ENCODE peak calls at places on chromosomes 12 and 14, in eight cellular contexts. U is mesothelial cell of epicardium; B is AG04449; Z is Calu3; X is endothelial cell; K is GM12878; R is CD8-positive, alpha-beta T cell; O is body of pancreas. M is an unnamed sample.

GRCh38 chr12:39277416-39277815 is 165.5 kb downstream of the KIF21A start:
- DNase-seq in U (no peak), B (no peak), Z (no peak), X (no peak), K (no peak), R (no peak), O (no peak), M (no peak)

GRCh38 chr14:100762089-100762515 is 35.4 kb downstream of the DLK1 start:
- DNase-seq in U (no peak), B (no peak), Z (no peak), X (no peak), K (no peak), R (no peak), O (no peak), M (no peak)

GRCh38 chr14:22981090-22982012 is 1.0 kb downstream of the AJUBA start:
- DNase-seq in U (peak), B (no peak), Z (peak), X (peak), K (no peak), R (peak), O (peak), M (peak)

GRCh38 chr12:73935817-73936216 is 601.8 kb upstream of the ATXN7L3B start:
- DNase-seq in U (no peak), B (no peak), Z (peak), X (no peak), K (no peak), R (no peak), O (no peak), M (no peak)

GRCh38 chr12:1797011-1797901 is 23.1 kb upstream of the LRTM2 start:
- DNase-seq in U (peak), B (no peak), Z (peak), X (no peak), K (no peak), R (peak), O (peak), M (peak)

GRCh38 chr12:26318661-26319068 is 123.3 kb downstream of the SSPN start:
- DNase-seq in U (no peak), B (no peak), Z (peak), X (no peak), K (no peak), R (no peak), O (no peak), M (peak)

GRCh38 chr14:20460458-20461229 is 590 bp downstream of the PIP4P1 start:
- DNase-seq in U (no peak), B (no peak), Z (peak), X (no peak), K (peak), R (peak), O (peak), M (peak)

GRCh38 chr12:52903855-52904508 is 894 bp downstream of the KRT8 start:
- DNase-seq in U (no peak), B (no peak), Z (peak), X (peak), K (peak), R (peak), O (peak), M (peak)

GRCh38 chr12:120012067-120012621 is 23.1 kb downstream of the BICDL1 start:
- DNase-seq in U (no peak), B (no peak), Z (no peak), X (peak), K (peak), R (peak), O (no peak), M (peak)

GRCh38 chr14:103707329-103708263 is 7.7 kb downstream of the XRCC3 start:
- DNase-seq in U (no peak), B (no peak), Z (no peak), X (no peak), K (no peak), R (no peak), O (no peak), M (peak)
- TF ChIP-seq CTCF in U (no peak), B (no peak), Z (no peak), X (no peak), K (no peak), R (no peak), O (no peak), M (no peak)

DNA sequence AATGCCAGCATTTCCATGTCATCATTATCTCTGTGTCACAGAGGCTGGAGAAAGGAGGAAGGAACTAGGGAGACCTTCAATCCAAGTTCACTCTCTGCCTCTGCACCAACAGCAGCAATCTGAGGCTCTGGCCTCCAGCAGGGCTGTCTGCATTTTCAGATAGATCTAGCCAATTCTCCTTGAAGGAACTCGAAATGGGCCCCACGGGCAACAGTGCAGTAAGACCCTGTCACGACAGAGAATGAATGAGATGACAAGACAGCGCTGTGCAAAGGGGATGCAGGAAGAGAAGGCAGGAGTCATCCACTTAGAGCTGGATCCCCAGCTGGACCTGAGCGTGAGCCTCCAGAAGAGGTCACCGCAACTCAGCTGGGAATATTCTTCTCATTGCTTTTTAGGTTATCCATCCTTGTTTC is 183.7 kb upstream of the GZMB start:
- DNase-seq in U (no peak), B (no peak), Z (peak), X (peak), K (no peak), R (no peak), O (no peak), M (no peak)
- TF ChIP-seq CTCF in U (no peak), B (peak), Z (no peak), X (no peak), K (no peak), R (no peak), O (peak), M (no peak)

GRCh38 chr14:61104358-61104757 is 123.3 kb downstream of the SLC38A6 start:
- DNase-seq in U (no peak), B (no peak), Z (no peak), X (no peak), K (no peak), R (no peak), O (no peak), M (no peak)

GRCh38 chr14:61107148-61107641 is 126.2 kb downstream of the SLC38A6 start:
- DNase-seq in U (no peak), B (no peak), Z (no peak), X (no peak), K (no peak), R (no peak), O (no peak), M (no peak)

GRCh38 chr14:61107896-61108295 is 126.9 kb downstream of the SLC38A6 start:
- DNase-seq in U (no peak), B (no peak), Z (no peak), X (no peak), K (no peak), R (no peak), O (no peak), M (no peak)

GRCh38 chr14:61108742-61109141 is 127.7 kb downstream of the SLC38A6 start:
- DNase-seq in U (no peak), B (no peak), Z (no peak), X (no peak), K (no peak), R (no peak), O (no peak), M (no peak)

GRCh38 chr14:61106627-61107147 is 125.6 kb downstream of the SLC38A6 start:
- DNase-seq in U (no peak), B (no peak), Z (no peak), X (no peak), K (no peak), R (no peak), O (no peak), M (no peak)
- TF ChIP-seq CTCF in U (no peak), B (no peak), Z (no peak), X (no peak), K (peak), R (no peak), O (no peak), M (no peak)

GRCh38 chr12:113358381-113359132 is at the start of gene PLBD2:
- DNase-seq in U (peak), B (peak), Z (peak), X (peak), K (peak), R (peak), O (peak), M (peak)
- TF ChIP-seq CTCF in U (no peak), B (no peak), Z (no peak), X (no peak), K (no peak), R (no peak), O (no peak), M (no peak)

DNA sequence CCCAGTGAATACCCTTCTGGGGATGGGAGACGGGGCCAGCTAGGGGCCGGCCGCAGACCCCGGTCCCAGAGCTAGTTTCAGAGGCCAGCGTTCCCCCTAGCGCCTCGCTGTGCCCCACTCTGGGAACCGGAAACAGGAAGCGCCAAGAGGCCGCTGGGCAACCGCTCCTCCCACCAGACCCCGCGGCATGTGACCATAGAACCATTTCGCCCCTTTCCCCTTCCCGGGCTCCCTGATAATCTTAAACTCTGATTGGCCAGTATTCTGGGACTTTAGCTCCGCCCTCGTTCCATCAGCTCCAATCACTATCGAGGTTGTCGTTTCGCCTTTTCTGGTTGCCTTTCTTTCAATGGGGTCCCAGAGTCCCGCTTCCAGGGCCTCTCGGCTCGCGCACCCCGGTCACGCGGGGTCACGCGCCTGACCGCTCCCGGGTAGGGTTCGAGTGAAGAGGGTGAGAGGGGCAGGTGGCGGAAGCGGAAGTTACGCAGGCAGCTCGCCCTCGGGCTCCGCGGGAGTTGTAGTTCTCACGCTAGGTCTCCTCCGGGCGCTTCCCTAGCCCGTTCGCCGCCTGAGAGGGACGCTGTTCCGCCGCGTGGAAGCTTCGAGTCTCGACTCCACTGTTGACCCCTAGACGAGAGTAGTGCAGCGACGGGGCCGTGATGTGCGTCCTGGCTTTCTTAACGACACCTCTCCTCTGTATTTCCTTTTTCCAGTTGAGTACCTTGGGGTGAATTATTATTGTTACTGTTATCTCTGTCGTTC is at the start of gene M6PR:
- DNase-seq in U (peak), B (peak), Z (peak), X (peak), K (peak), R (peak), O (peak), M (peak)
- TF ChIP-seq CTCF in U (no peak), B (peak), Z (peak), X (no peak), K (peak), R (peak), O (peak), M (no peak)

GRCh38 chr12:75848533-75848932 is 183.0 kb downstream of the PHLDA1 start:
- DNase-seq in U (no peak), B (no peak), Z (no peak), X (no peak), K (no peak), R (no peak), O (no peak), M (no peak)
- TF ChIP-seq CTCF in U (no peak), B (no peak), Z (no peak), X (no peak), K (no peak), R (no peak), O (no peak), M (no peak)

DNA sequence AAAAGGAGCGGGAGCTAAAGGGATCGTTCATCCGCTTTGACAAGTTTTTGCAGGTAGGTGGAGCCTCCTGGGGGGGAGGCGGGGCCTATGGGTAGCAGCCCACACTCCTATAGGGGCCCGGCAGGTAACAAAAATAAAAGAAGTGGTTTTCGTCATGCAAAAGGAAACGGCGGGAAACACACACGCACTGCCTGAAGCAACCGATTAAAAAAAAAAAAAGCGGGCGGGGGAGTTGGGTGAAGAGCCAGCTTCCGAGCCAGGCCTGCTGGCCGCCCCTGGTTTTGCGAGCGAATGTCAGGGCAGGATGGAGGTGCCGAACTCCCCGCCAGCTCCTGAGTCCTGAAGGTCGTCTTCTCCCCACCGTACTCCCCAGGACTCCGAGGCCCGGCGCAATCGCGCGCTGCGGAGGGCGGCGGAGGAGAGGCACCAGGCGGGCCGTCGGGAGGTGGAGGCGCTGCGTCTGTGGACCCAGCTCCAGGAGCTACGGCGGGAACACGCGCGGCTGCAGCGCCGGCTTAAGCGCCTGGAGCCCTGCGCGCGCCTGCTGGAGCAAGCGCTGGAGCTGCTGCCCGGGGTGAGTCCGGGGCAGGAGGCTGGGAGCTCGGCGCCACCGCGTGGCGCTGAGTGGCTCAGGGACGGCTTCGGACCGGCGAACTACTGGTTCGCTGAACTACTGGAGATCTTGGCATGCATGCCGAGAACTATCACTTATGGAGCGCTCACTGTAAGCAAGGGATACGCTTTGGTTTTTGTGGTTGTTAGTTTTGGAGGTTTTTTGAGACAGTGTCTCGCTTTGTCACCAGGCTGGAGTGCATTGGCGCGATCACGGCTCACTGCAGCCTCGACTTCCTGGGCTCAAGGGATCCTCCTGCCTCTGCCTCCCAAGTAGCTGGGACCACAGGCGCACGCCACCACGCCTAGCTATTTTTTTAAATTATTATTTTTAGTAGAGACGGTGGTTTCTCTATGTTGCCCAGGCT is 3.6 kb downstream of the CFAP73 start:
- DNase-seq in U (no peak), B (no peak), Z (peak), X (peak), K (no peak), R (peak), O (peak), M (peak)
- TF ChIP-seq CTCF in U (no peak), B (peak), Z (peak), X (no peak), K (peak), R (no peak), O (peak), M (no peak)

GRCh38 chr12:126347421-126347820 is 1282.2 kb downstream of the AACS start:
- DNase-seq in U (no peak), B (no peak), Z (no peak), X (no peak), K (no peak), R (no peak), O (no peak), M (no peak)

GRCh38 chr12:126342866-126343265 is 1277.6 kb downstream of the AACS start:
- DNase-seq in U (no peak), B (no peak), Z (no peak), X (no peak), K (no peak), R (no peak), O (no peak), M (no peak)

GRCh38 chr12:126343352-126343751 is 1278.1 kb downstream of the AACS start:
- DNase-seq in U (no peak), B (no peak), Z (no peak), X (no peak), K (no peak), R (no peak), O (no peak), M (no peak)

GRCh38 chr12:126349383-126349782 is 1284.1 kb downstream of the AACS start:
- DNase-seq in U (no peak), B (no peak), Z (no peak), X (no peak), K (no peak), R (no peak), O (no peak), M (no peak)

DNA sequence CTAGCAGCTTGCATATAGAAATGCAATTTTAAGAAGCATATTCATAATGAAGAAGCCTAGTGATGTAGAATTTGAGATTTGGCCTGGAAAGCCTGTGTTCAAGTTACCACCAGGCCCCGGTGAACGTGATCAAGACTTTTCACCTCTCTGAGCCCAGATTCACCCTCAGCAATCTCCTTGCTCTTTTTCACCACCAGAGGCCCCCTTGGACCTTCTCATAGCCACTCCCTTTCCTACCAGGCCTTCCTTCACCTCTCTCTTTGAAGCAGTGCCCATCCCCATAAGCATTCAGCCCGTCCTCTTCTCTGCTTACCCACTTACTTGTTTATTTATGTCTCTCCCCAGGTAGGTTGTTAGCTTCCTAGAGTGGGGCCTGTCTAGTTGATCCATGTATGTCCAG is 1280.9 kb downstream of the AACS start:
- DNase-seq in U (no peak), B (no peak), Z (no peak), X (no peak), K (no peak), R (no peak), O (no peak), M (no peak)
- TF ChIP-seq CTCF in U (no peak), B (no peak), Z (no peak), X (no peak), K (no peak), R (no peak), O (no peak), M (no peak)

M was measured in glutamatergic neuron.